ENCODE peak calls at places on chromosome 5, in five cellular contexts. O is stimulated activated CD4-positive, alpha-beta T cell treated with anti-CD3 and anti-CD28 coated beads, Interleukin-2, amount 100 ng/mL, for 24 hours; V is iPS-NIHi11; T is SJSA1; E is NCI-H69. Y is an unnamed sample.

GRCh38 chr5:132010645-132011560 is 555 bp downstream of the ACSL6 start:
- DNase-seq in O (no peak), V (peak; percentile 43), T (peak; percentile 44), E (peak; percentile 74), Y (peak; percentile 16)

GRCh38 chr5:140150201-140150600 is 24.5 kb downstream of the IGIP start:
- DNase-seq in O (no peak), V (no peak), T (no peak), E (no peak), Y (no peak)

GRCh38 chr5:33409435-33410146 is 31.2 kb upstream of the TARS1 start:
- DNase-seq in O (no peak), V (no peak), T (no peak), E (no peak), Y (no peak)

GRCh38 chr5:41193462-41194166 is 19.7 kb downstream of the C6 start:
- DNase-seq in O (no peak), V (no peak), T (no peak), E (peak; percentile 94), Y (peak; percentile 98)

GRCh38 chr5:157778121-157778805 is 34.8 kb downstream of the LSM11 start:
- DNase-seq in O (no peak), V (no peak), T (no peak), E (peak; percentile 93), Y (no peak)

GRCh38 chr5:174065528-174066189 is 20.2 kb downstream of the NSG2 start:
- DNase-seq in O (no peak), V (no peak), T (peak; percentile 28), E (peak; percentile 76), Y (no peak)

GRCh38 chr5:859798-860296 is 9.1 kb upstream of the ZDHHC11 start:
- DNase-seq in O (no peak), V (no peak), T (no peak), E (no peak), Y (no peak)

GRCh38 chr5:169758886-169759285 is 121.8 kb downstream of the DOCK2 start:
- DNase-seq in O (no peak), V (no peak), T (no peak), E (no peak), Y (no peak)

GRCh38 chr5:179176571-179177230 is 116.5 kb downstream of the ZNF354C start:
- DNase-seq in O (no peak), V (no peak), T (no peak), E (no peak), Y (no peak)

GRCh38 chr5:36494028-36494427 is 112.4 kb upstream of the SLC1A3 start:
- DNase-seq in O (no peak), V (no peak), T (no peak), E (no peak), Y (no peak)

GRCh38 chr5:174654442-174654841 is 69.9 kb upstream of the MSX2 start:
- DNase-seq in O (no peak), V (no peak), T (no peak), E (no peak), Y (no peak)

GRCh38 chr5:6632324-6632930 is 417 bp downstream of the NSUN2 start:
- DNase-seq in O (peak; percentile 3), V (no peak), T (peak; percentile 57), E (peak; percentile 70), Y (peak; percentile 33)

GRCh38 chr5:75678155-75678554 is 39.1 kb downstream of the POC5 start:
- DNase-seq in O (no peak), V (no peak), T (no peak), E (no peak), Y (no peak)

GRCh38 chr5:159120446-159120845 is 20.7 kb upstream of the EBF1 start:
- DNase-seq in O (no peak), V (no peak), T (no peak), E (no peak), Y (no peak)

GRCh38 chr5:102294996-102295395 is 1.1 kb downstream of the SLCO4C1 start:
- DNase-seq in O (no peak), V (peak; percentile 8), T (no peak), E (peak; percentile 11), Y (no peak)

Y was measured in cerebellar cortex.